ENCODE peak calls at places on chromosomes 4 and X, in four cellular contexts. F is activated CD4-positive, CD25-positive, alpha-beta regulatory T cell; O is cerebellar cortex; D is RKO. V is an unnamed sample.
A peak's percentile ranks its signal among the peaks of the same experiment; 100 is the strongest.

GRCh38 chr4:3257125-3257690 is 8.2 kb downstream of the MSANTD1 start:
- DNase-seq in O (peak; percentile 47), D (no peak), F (no peak), V (no peak)

GRCh38 chr4:83170952-83171399 is 56.4 kb upstream of the PLAC8 start:
- DNase-seq in F (no peak), O (no peak), D (no peak), V (no peak)

GRCh38 chr4:53656421-53656981 is 65.2 kb upstream of the LNX1 start:
- DNase-seq in O (no peak), D (peak; percentile 7), F (no peak), V (no peak)

GRCh38 chrX:150362599-150363481 is at the start of gene MAMLD1:
- DNase-seq in D (no peak), F (peak; percentile 1), O (peak; percentile 62), V (peak; percentile 47)

GRCh38 chr4:78682090-78682489 is 94.1 kb upstream of the BMP2K start:
- DNase-seq in O (no peak), F (no peak), D (no peak), V (no peak)

GRCh38 chrX:132443736-132444135 is 45.1 kb downstream of the MBNL3 start:
- DNase-seq in F (no peak), O (no peak), D (no peak), V (no peak)

GRCh38 chr4:77788990-77789389 is 30.2 kb downstream of the CNOT6L start:
- DNase-seq in F (no peak), O (no peak), D (no peak), V (no peak)

GRCh38 chr4:75285837-75286236 is 228.4 kb downstream of the RCHY1 start:
- DNase-seq in D (no peak), O (no peak), F (no peak), V (no peak)

GRCh38 chr4:45172636-45173035 is 446.3 kb upstream of the GNPDA2 start:
- DNase-seq in D (no peak), F (no peak), O (no peak), V (no peak)

GRCh38 chr4:47557255-47557654 is 72.2 kb downstream of the ATP10D start:
- DNase-seq in F (no peak), O (no peak), D (no peak), V (no peak)

GRCh38 chrX:46130246-46130645 is 415.0 kb downstream of the ZNF674 start:
- DNase-seq in D (no peak), F (no peak), O (no peak), V (no peak)

GRCh38 chrX:69121321-69122000 is 43.8 kb downstream of the PJA1 start:
- DNase-seq in F (no peak), O (no peak), D (no peak), V (no peak)

GRCh38 chr4:163367651-163368050 is 24.0 kb downstream of the NPY5R start:
- DNase-seq in D (peak; percentile 12), O (no peak), F (no peak), V (no peak)

GRCh38 chrX:79409657-79410056 is 42.5 kb upstream of the ITM2A start:
- DNase-seq in O (no peak), F (no peak), D (no peak), V (no peak)

GRCh38 chr4:4200624-4201023 is 26.1 kb downstream of the OTOP1 start:
- DNase-seq in D (no peak), O (no peak), F (no peak), V (no peak)

GRCh38 chrX:16484338-16484737 is 165.6 kb upstream of the S100G start:
- DNase-seq in D (peak; percentile 99), O (no peak), F (no peak), V (no peak)

GRCh38 chr4:145308598-145308997 is 128.2 kb upstream of the OTUD4 start:
- DNase-seq in F (no peak), D (no peak), O (no peak), V (no peak)

GRCh38 chr4:84856468-84856867 is 110.0 kb downstream of the WDFY3 start:
- DNase-seq in D (no peak), F (no peak), O (peak; percentile 79), V (no peak)

GRCh38 chr4:16027626-16028025 is 56.2 kb downstream of the PROM1 start:
- DNase-seq in D (no peak), O (no peak), F (no peak), V (no peak)

GRCh38 chrX:19544693-19545305 is 29.5 kb upstream of the MAP3K15 start:
- DNase-seq in F (peak; percentile 0), O (peak; percentile 56), D (peak; percentile 57), V (peak; percentile 37)

GRCh38 chr4:52076731-52077130 is 25.6 kb downstream of the SPATA18 start:
- DNase-seq in F (no peak), D (no peak), O (no peak), V (no peak)

GRCh38 chr4:169618286-169618685 is 2.1 kb upstream of the CLCN3 start:
- DNase-seq in F (no peak), D (no peak), O (no peak), V (no peak)

GRCh38 chr4:182895791-182896292 is 21.3 kb downstream of the DCTD start:
- DNase-seq in O (no peak), F (no peak), D (no peak), V (no peak)

GRCh38 chr4:130668859-130669258 is 1572.9 kb downstream of the C4orf33 start:
- DNase-seq in D (no peak), O (no peak), F (no peak), V (no peak)

GRCh38 chr4:20764353-20764752 is 64.1 kb downstream of the PACRGL start:
- DNase-seq in D (no peak), O (no peak), F (no peak), V (no peak)

GRCh38 chr4:185165605-185166063 is 22.6 kb downstream of the SLC25A4 start:
- DNase-seq in O (no peak), F (no peak), D (no peak), V (no peak)